ENCODE peak calls at places on chromosomes 6 and 20, in five cellular contexts. K, X, G, T and V are unnamed samples.

GRCh38 chr20:61806995-61807394 is 258.7 kb downstream of the TAF4 start:
- DNase-seq in K (no peak), X (no peak), G (no peak), T (no peak), V (no peak)

GRCh38 chr6:149508485-149508884 is 23.7 kb upstream of the ZC3H12D start:
- DNase-seq in K (no peak), X (no peak), G (no peak), T (no peak), V (no peak)

GRCh38 chr20:36214684-36215256 is 21.5 kb upstream of the AAR2 start:
- DNase-seq in K (peak), X (no peak), G (no peak), T (peak), V (peak)

GRCh38 chr20:15146948-15147347 is 809.5 kb upstream of the FLRT3 start:
- DNase-seq in K (no peak), X (no peak), G (no peak), T (no peak), V (no peak)

GRCh38 chr20:62906209-62906608 is 20.1 kb downstream of the DIDO1 start:
- DNase-seq in K (no peak), X (no peak), G (no peak), T (no peak), V (no peak)

GRCh38 chr20:16215056-16215455 is 358.2 kb downstream of the KIF16B start:
- DNase-seq in K (no peak), X (no peak), G (no peak), T (no peak), V (no peak)

GRCh38 chr6:16251706-16252105 is 13.3 kb downstream of the GMPR start:
- DNase-seq in K (no peak), X (no peak), G (no peak), T (no peak), V (no peak)

GRCh38 chr6:134299236-134299635 is 18.7 kb downstream of the SGK1 start:
- DNase-seq in K (peak), X (no peak), G (peak), T (no peak), V (no peak)

GRCh38 chr6:15491255-15491985 is 171.4 kb downstream of the DTNBP1 start:
- DNase-seq in K (peak), X (peak), G (peak), T (peak), V (peak)

GRCh38 chr6:26342106-26342999 is 22.6 kb upstream of the BTN3A2 start:
- DNase-seq in K (no peak), X (no peak), G (peak), T (peak), V (peak)

GRCh38 chr6:139979021-139979721 is 604.7 kb upstream of the CITED2 start:
- DNase-seq in K (no peak), X (no peak), G (no peak), T (peak), V (no peak)

GRCh38 chr6:151004415-151005024 is 139.0 kb downstream of the MTHFD1L start:
- DNase-seq in K (peak), X (no peak), G (peak), T (no peak), V (peak)

GRCh38 chr20:3563548-3564177 is 92.8 kb downstream of the ATRN start:
- DNase-seq in K (peak), X (no peak), G (peak), T (peak), V (peak)

GRCh38 chr20:9375221-9375681 is 139.1 kb upstream of the LAMP5 start:
- DNase-seq in K (no peak), X (no peak), G (no peak), T (no peak), V (no peak)

GRCh38 chr6:100846276-100846675 is 34.9 kb downstream of the ASCC3 start:
- DNase-seq in K (no peak), X (no peak), G (no peak), T (no peak), V (no peak)

GRCh38 chr20:56504373-56505005 is 20.1 kb upstream of the FAM209A start:
- DNase-seq in K (no peak), X (no peak), G (no peak), T (peak), V (no peak)

GRCh38 chr20:46367967-46368901 is 38.2 kb downstream of the ELMO2 start:
- DNase-seq in K (no peak), X (no peak), G (no peak), T (no peak), V (no peak)

GRCh38 chr20:18739785-18740184 is 73.8 kb upstream of the SCP2D1 start:
- DNase-seq in K (no peak), X (no peak), G (peak), T (no peak), V (no peak)

GRCh38 chr6:33785766-33786165 is 3.2 kb downstream of the LEMD2 start:
- DNase-seq in K (peak), X (no peak), G (no peak), T (no peak), V (no peak)

GRCh38 chr20:44362466-44362940 is 7.0 kb downstream of the HNF4A start:
- DNase-seq in K (no peak), X (no peak), G (no peak), T (no peak), V (no peak)